ENCODE peak calls at places on chromosomes 11 and 22, in four cellular contexts. U, D, F and N are unnamed samples.

GRCh38 chr22:39592104-39593060 is 21.8 kb downstream of the CACNA1I start:
- DNase-seq in U (no peak), D (no peak), F (no peak), N (no peak)

GRCh38 chr11:75261474-75261847 is 20.9 kb downstream of the TPBGL start:
- DNase-seq in U (no peak), D (no peak), F (no peak), N (no peak)

GRCh38 chr11:61103851-61104423 is 1.6 kb downstream of the CD5 start:
- DNase-seq in U (no peak), D (no peak), F (no peak), N (no peak)

GRCh38 chr22:29765905-29766631 is 739 bp downstream of the ZMAT5 start:
- DNase-seq in U (no peak), D (no peak), F (peak), N (no peak)

GRCh38 chr22:49364398-49364797 is 463.3 kb downstream of the BRD1 start:
- DNase-seq in U (no peak), D (no peak), F (no peak), N (no peak)

GRCh38 chr22:50303848-50304527 is 3.5 kb downstream of the PLXNB2 start:
- DNase-seq in U (no peak), D (peak), F (no peak), N (no peak)

GRCh38 chr11:126585388-126586302 is 230.2 kb downstream of the ST3GAL4 start:
- DNase-seq in U (peak), D (no peak), F (no peak), N (peak)

GRCh38 chr11:68659158-68659921 is 25.0 kb upstream of the GAL start:
- DNase-seq in U (peak), D (no peak), F (no peak), N (peak)

GRCh38 chr22:38176170-38176741 is 5.4 kb downstream of the PLA2G6 start:
- DNase-seq in U (no peak), D (no peak), F (peak), N (no peak)

GRCh38 chr11:33899383-33900037 is 7.6 kb upstream of the LMO2 start:
- DNase-seq in U (peak), D (no peak), F (no peak), N (no peak)

GRCh38 chr11:38824573-38824972 is 2226.5 kb upstream of the RAG2 start:
- DNase-seq in U (no peak), D (no peak), F (no peak), N (no peak)

GRCh38 chr11:117822031-117822521 is 2.5 kb downstream of the FXYD2 start:
- DNase-seq in U (peak), D (peak), F (peak), N (no peak)

GRCh38 chr22:48953830-48954229 is 873.8 kb downstream of the BRD1 start:
- DNase-seq in U (no peak), D (no peak), F (no peak), N (no peak)

GRCh38 chr11:2933376-2934056 is 4.3 kb upstream of the PHLDA2 start:
- DNase-seq in U (peak), D (peak), F (no peak), N (no peak)

GRCh38 chr11:29125621-29126020 is 891.2 kb downstream of the KCNA4 start:
- DNase-seq in U (no peak), D (no peak), F (no peak), N (no peak)

GRCh38 chr22:41523464-41524221 is 20.6 kb downstream of the POLR3H start:
- DNase-seq in U (no peak), D (no peak), F (no peak), N (no peak)

GRCh38 chr22:48491451-48491941 is 1336.2 kb downstream of the BRD1 start:
- DNase-seq in U (no peak), D (peak), F (peak), N (no peak)

GRCh38 chr11:17991799-17992433 is 20.9 kb downstream of the SERGEF start:
- DNase-seq in U (no peak), D (no peak), F (peak), N (no peak)

GRCh38 chr22:24926428-24926725 is 20.1 kb downstream of the LHFPL7 start:
- DNase-seq in U (no peak), D (no peak), F (no peak), N (no peak)

GRCh38 chr22:24125942-24126341 is 55.3 kb upstream of the SUSD2 start:
- DNase-seq in U (no peak), D (no peak), F (no peak), N (no peak)

GRCh38 chr11:102287963-102288744 is 29.1 kb upstream of the BIRC3 start:
- DNase-seq in U (peak), D (no peak), F (no peak), N (peak)

GRCh38 chr11:12824281-12825041 is 150.2 kb downstream of the TEAD1 start:
- DNase-seq in U (no peak), D (peak), F (no peak), N (no peak)

GRCh38 chr11:18019650-18020049 is 6.8 kb upstream of the SERGEF start:
- DNase-seq in U (no peak), D (no peak), F (no peak), N (no peak)

GRCh38 chr11:71169328-71169727 is 83.0 kb downstream of the SHANK2 start:
- DNase-seq in U (no peak), D (no peak), F (no peak), N (no peak)

GRCh38 chr11:93659216-93659615 is 2.3 kb upstream of the CEP295 start:
- DNase-seq in U (no peak), D (no peak), F (no peak), N (no peak)

GRCh38 chr11:125787827-125788226 is at the start of gene PATE3:
- DNase-seq in U (no peak), D (no peak), F (no peak), N (no peak)

GRCh38 chr11:132456735-132457328 is 1075.5 kb downstream of the OPCML start:
- DNase-seq in U (no peak), D (no peak), F (no peak), N (no peak)

GRCh38 chr11:97742717-97743116 is 1278.0 kb upstream of the CNTN5 start:
- DNase-seq in U (no peak), D (no peak), F (no peak), N (no peak)